ENCODE peak calls at places on chromosomes 13 and 19, in six cellular contexts. One of them, this sample, is unnamed.

GRCh38 chr13:109747524-109747923 is 38.9 kb downstream of the IRS2 start:
- DNase-seq in PC-3: peak; percentile 14
- DNase-seq in hepatocyte: no peak
- DNase-seq in heart left ventricle: no peak
- DNase-seq in lower lobe of right lung: no peak
- DNase-seq in naive thymus-derived CD4-positive, alpha-beta T cell: no peak
- DNase-seq in this sample: no peak

GRCh38 chr13:97117388-97117910 is 104.7 kb upstream of the MBNL2 start:
- DNase-seq in PC-3: no peak
- DNase-seq in hepatocyte: no peak
- DNase-seq in heart left ventricle: no peak
- DNase-seq in lower lobe of right lung: no peak
- DNase-seq in naive thymus-derived CD4-positive, alpha-beta T cell: no peak
- DNase-seq in this sample: no peak

GRCh38 chr19:19615086-19615485 is 3.4 kb downstream of the PBX4 start:
- DNase-seq in PC-3: peak; percentile 80
- DNase-seq in hepatocyte: no peak
- DNase-seq in heart left ventricle: no peak
- DNase-seq in lower lobe of right lung: no peak
- DNase-seq in naive thymus-derived CD4-positive, alpha-beta T cell: no peak
- DNase-seq in this sample: no peak

GRCh38 chr13:95191821-95192220 is 109.4 kb downstream of the ABCC4 start:
- DNase-seq in PC-3: peak; percentile 73
- DNase-seq in hepatocyte: peak; percentile 89
- DNase-seq in heart left ventricle: peak; percentile 89
- DNase-seq in lower lobe of right lung: peak; percentile 83
- DNase-seq in naive thymus-derived CD4-positive, alpha-beta T cell: peak; percentile 30
- DNase-seq in this sample: peak; percentile 88

GRCh38 chr13:67549331-67549730 is 319.2 kb upstream of the PCDH9 start:
- DNase-seq in PC-3: peak; percentile 50
- DNase-seq in hepatocyte: no peak
- DNase-seq in heart left ventricle: no peak
- DNase-seq in lower lobe of right lung: no peak
- DNase-seq in naive thymus-derived CD4-positive, alpha-beta T cell: no peak
- DNase-seq in this sample: no peak

GRCh38 chr13:73945871-73946270 is 188.3 kb downstream of the KLF12 start:
- DNase-seq in PC-3: no peak
- DNase-seq in hepatocyte: no peak
- DNase-seq in heart left ventricle: peak; percentile 59
- DNase-seq in lower lobe of right lung: no peak
- DNase-seq in naive thymus-derived CD4-positive, alpha-beta T cell: no peak
- DNase-seq in this sample: no peak

GRCh38 chr13:19172647-19173030 is 9.0 kb downstream of the TUBA3C start:
- DNase-seq in PC-3: no peak
- DNase-seq in hepatocyte: no peak
- DNase-seq in heart left ventricle: no peak
- DNase-seq in lower lobe of right lung: no peak
- DNase-seq in naive thymus-derived CD4-positive, alpha-beta T cell: no peak
- DNase-seq in this sample: no peak

GRCh38 chr13:73995752-73996151 is 138.5 kb downstream of the KLF12 start:
- DNase-seq in PC-3: no peak
- DNase-seq in hepatocyte: no peak
- DNase-seq in heart left ventricle: no peak
- DNase-seq in lower lobe of right lung: no peak
- DNase-seq in naive thymus-derived CD4-positive, alpha-beta T cell: no peak
- DNase-seq in this sample: no peak

GRCh38 chr13:97113231-97114001 is 108.7 kb upstream of the MBNL2 start:
- DNase-seq in PC-3: no peak
- DNase-seq in hepatocyte: peak; percentile 63
- DNase-seq in heart left ventricle: no peak
- DNase-seq in lower lobe of right lung: no peak
- DNase-seq in naive thymus-derived CD4-positive, alpha-beta T cell: no peak
- DNase-seq in this sample: no peak

GRCh38 chr19:12664406-12665280 is 1.9 kb downstream of the MAN2B1 start:
- DNase-seq in PC-3: no peak
- DNase-seq in hepatocyte: no peak
- DNase-seq in heart left ventricle: no peak
- DNase-seq in lower lobe of right lung: no peak
- DNase-seq in naive thymus-derived CD4-positive, alpha-beta T cell: no peak
- DNase-seq in this sample: no peak

GRCh38 chr19:444677-445210 is 16.1 kb downstream of the SHC2 start:
- DNase-seq in PC-3: no peak
- DNase-seq in hepatocyte: no peak
- DNase-seq in heart left ventricle: no peak
- DNase-seq in lower lobe of right lung: no peak
- DNase-seq in naive thymus-derived CD4-positive, alpha-beta T cell: no peak
- DNase-seq in this sample: no peak

GRCh38 chr19:482186-483041 is 13.9 kb upstream of the MADCAM1 start:
- DNase-seq in PC-3: no peak
- DNase-seq in hepatocyte: no peak
- DNase-seq in heart left ventricle: no peak
- DNase-seq in lower lobe of right lung: no peak
- DNase-seq in naive thymus-derived CD4-positive, alpha-beta T cell: no peak
- DNase-seq in this sample: no peak

GRCh38 chr19:4241824-4242430 is 5.0 kb upstream of the YJU2 start:
- DNase-seq in PC-3: no peak
- DNase-seq in hepatocyte: no peak
- DNase-seq in heart left ventricle: no peak
- DNase-seq in lower lobe of right lung: no peak
- DNase-seq in naive thymus-derived CD4-positive, alpha-beta T cell: no peak
- DNase-seq in this sample: no peak

GRCh38 chr13:51333421-51333820 is 6.1 kb upstream of the SERPINE3 start:
- DNase-seq in PC-3: no peak
- DNase-seq in hepatocyte: no peak
- DNase-seq in heart left ventricle: no peak
- DNase-seq in lower lobe of right lung: no peak
- DNase-seq in naive thymus-derived CD4-positive, alpha-beta T cell: no peak
- DNase-seq in this sample: no peak

GRCh38 chr13:31814523-31814922 is 75.2 kb downstream of the RXFP2 start:
- DNase-seq in PC-3: no peak
- DNase-seq in hepatocyte: no peak
- DNase-seq in heart left ventricle: no peak
- DNase-seq in lower lobe of right lung: no peak
- DNase-seq in naive thymus-derived CD4-positive, alpha-beta T cell: no peak
- DNase-seq in this sample: no peak

GRCh38 chr13:88704600-88705275 is 1033.6 kb downstream of the SLITRK5 start:
- DNase-seq in PC-3: no peak
- DNase-seq in hepatocyte: peak; percentile 10
- DNase-seq in heart left ventricle: no peak
- DNase-seq in lower lobe of right lung: no peak
- DNase-seq in naive thymus-derived CD4-positive, alpha-beta T cell: no peak
- DNase-seq in this sample: no peak

GRCh38 chr13:63025741-63026140 is 1610.1 kb upstream of the PCDH20 start:
- DNase-seq in PC-3: no peak
- DNase-seq in hepatocyte: no peak
- DNase-seq in heart left ventricle: no peak
- DNase-seq in lower lobe of right lung: no peak
- DNase-seq in naive thymus-derived CD4-positive, alpha-beta T cell: no peak
- DNase-seq in this sample: no peak

GRCh38 chr19:5504115-5504514 is 48.9 kb downstream of the ZNRF4 start:
- DNase-seq in PC-3: peak; percentile 29
- DNase-seq in hepatocyte: no peak
- DNase-seq in heart left ventricle: peak; percentile 3
- DNase-seq in lower lobe of right lung: no peak
- DNase-seq in naive thymus-derived CD4-positive, alpha-beta T cell: no peak
- DNase-seq in this sample: no peak

GRCh38 chr19:38003427-38004099 is 96.6 kb downstream of the SIPA1L3 start:
- DNase-seq in PC-3: peak; percentile 94
- DNase-seq in hepatocyte: peak; percentile 78
- DNase-seq in heart left ventricle: peak; percentile 81
- DNase-seq in lower lobe of right lung: peak; percentile 80
- DNase-seq in naive thymus-derived CD4-positive, alpha-beta T cell: no peak
- DNase-seq in this sample: peak; percentile 73

GRCh38 chr13:88717946-88718345 is 1046.8 kb downstream of the SLITRK5 start:
- DNase-seq in PC-3: no peak
- DNase-seq in hepatocyte: no peak
- DNase-seq in heart left ventricle: no peak
- DNase-seq in lower lobe of right lung: no peak
- DNase-seq in naive thymus-derived CD4-positive, alpha-beta T cell: no peak
- DNase-seq in this sample: no peak

GRCh38 chr19:35119578-35119977 is 4.0 kb downstream of the FXYD3 start:
- DNase-seq in PC-3: no peak
- DNase-seq in hepatocyte: no peak
- DNase-seq in heart left ventricle: no peak
- DNase-seq in lower lobe of right lung: no peak
- DNase-seq in naive thymus-derived CD4-positive, alpha-beta T cell: no peak
- DNase-seq in this sample: no peak

GRCh38 chr19:35122687-35123551 is 7.3 kb downstream of the FXYD3 start:
- DNase-seq in PC-3: no peak
- DNase-seq in hepatocyte: no peak
- DNase-seq in heart left ventricle: no peak
- DNase-seq in lower lobe of right lung: no peak
- DNase-seq in naive thymus-derived CD4-positive, alpha-beta T cell: no peak
- DNase-seq in this sample: no peak

GRCh38 chr19:35119091-35119490 is 3.5 kb downstream of the FXYD3 start:
- DNase-seq in PC-3: no peak
- DNase-seq in hepatocyte: no peak
- DNase-seq in heart left ventricle: no peak
- DNase-seq in lower lobe of right lung: no peak
- DNase-seq in naive thymus-derived CD4-positive, alpha-beta T cell: no peak
- DNase-seq in this sample: no peak

GRCh38 chr19:35120492-35120891 is 4.9 kb downstream of the FXYD3 start:
- DNase-seq in PC-3: peak; percentile 88
- DNase-seq in hepatocyte: no peak
- DNase-seq in heart left ventricle: no peak
- DNase-seq in lower lobe of right lung: no peak
- DNase-seq in naive thymus-derived CD4-positive, alpha-beta T cell: no peak
- DNase-seq in this sample: no peak

DNA sequence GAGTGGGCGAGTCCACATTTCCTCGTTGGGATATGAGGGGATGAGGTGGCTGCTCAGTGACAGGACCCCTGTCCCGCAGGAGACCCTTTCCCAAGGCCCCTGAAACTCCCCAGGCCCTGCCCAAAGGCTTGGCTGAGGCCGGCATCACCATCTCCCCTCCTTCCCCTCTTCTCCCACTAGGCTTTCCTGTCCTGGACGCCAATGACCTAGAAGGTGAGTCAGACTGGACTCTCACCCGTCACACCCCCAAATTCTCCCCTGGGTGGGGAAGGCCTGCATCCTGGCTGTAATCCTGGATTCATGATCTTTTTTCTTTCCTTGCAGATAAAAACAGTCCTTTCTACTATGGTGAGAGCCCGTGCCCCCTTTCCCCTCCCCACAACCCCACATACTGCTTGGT is 5.3 kb downstream of the FXYD3 start:
- DNase-seq in PC-3: peak; percentile 59
- DNase-seq in hepatocyte: no peak
- DNase-seq in heart left ventricle: no peak
- DNase-seq in lower lobe of right lung: no peak
- DNase-seq in naive thymus-derived CD4-positive, alpha-beta T cell: no peak
- DNase-seq in this sample: no peak
- H3K4me1 ChIP-seq in PC-3: peaks cover 71% of the 10 kb centered on the region
- H3K4me1 ChIP-seq in hepatocyte: peaks cover 18% of the 10 kb centered on the region
- H3K4me1 ChIP-seq in heart left ventricle: no peaks in the 10 kb centered on the region
- H3K4me1 ChIP-seq in lower lobe of right lung: peaks cover 22% of the 10 kb centered on the region
- H3K4me1 ChIP-seq in naive thymus-derived CD4-positive, alpha-beta T cell: peaks cover 3% of the 10 kb centered on the region
- H3K4me1 ChIP-seq in this sample: peaks cover 32% of the 10 kb centered on the region

DNA sequence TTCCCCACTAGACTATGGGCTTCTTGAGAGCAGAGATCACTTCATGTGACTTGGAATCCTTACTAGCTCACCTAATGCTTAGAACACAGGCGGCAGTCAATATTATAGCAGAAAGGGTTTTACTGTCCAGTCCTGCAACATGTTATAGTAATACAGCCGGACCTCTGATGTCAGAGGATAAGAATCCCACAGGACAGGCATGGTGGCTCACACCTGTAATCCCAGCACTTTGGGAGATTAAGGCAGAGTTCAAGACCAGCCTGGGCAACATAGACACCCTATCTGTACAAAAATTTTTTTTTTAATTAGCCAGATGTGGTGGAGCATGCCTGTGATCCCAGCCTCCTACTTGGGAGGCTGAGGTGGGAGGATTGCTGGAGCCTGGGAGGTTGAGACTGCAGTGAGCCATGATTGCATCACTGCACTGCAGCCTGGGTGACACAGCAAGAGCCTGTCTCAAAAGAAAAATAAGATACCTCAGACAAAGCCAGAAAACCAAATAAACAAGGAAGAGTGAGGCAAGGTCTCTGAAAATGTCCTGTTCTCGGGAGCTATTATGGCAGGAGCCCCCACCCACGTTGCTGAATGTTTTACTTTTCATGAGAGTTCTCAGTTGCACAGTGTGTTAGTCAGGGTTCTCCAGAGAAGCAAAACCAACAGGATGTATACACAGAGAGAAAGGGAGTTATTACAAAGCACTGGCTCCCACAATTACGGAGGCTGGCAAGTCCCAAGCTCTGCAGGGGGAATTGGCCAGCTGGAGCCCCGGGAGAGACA is 100.8 kb downstream of the UBL3 start:
- DNase-seq in PC-3: no peak
- DNase-seq in hepatocyte: no peak
- DNase-seq in heart left ventricle: no peak
- DNase-seq in lower lobe of right lung: no peak
- DNase-seq in naive thymus-derived CD4-positive, alpha-beta T cell: no peak
- DNase-seq in this sample: no peak
- H3K27ac ChIP-seq in PC-3: no peak overlapping the region
- H3K27ac ChIP-seq in hepatocyte: no peak overlapping the region
- H3K27ac ChIP-seq in heart left ventricle: no peak overlapping the region
- H3K27ac ChIP-seq in lower lobe of right lung: no peak overlapping the region
- H3K27ac ChIP-seq in naive thymus-derived CD4-positive, alpha-beta T cell: no peak overlapping the region
- H3K27ac ChIP-seq in this sample: no peak overlapping the region

DNA sequence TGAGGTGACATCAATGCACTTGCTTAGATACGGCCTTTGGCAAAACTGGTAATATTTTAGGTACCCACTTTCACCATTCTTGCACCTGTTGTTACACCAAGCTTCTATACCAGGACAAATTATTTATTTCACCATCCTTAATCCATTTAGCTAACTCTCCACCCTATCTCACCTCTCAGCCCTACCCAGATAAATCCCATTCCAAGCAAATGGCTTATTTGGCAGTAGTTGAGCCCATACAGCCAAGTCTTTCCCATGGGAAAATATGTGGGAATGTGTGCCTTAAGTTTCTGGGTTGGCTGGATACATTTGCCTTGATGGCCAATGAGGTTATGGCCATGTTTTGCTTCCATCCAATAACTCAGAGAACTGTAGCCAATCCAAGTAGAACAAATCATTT is 551.9 kb downstream of the GPC6 start:
- DNase-seq in PC-3: no peak
- DNase-seq in hepatocyte: no peak
- DNase-seq in heart left ventricle: no peak
- DNase-seq in lower lobe of right lung: no peak
- DNase-seq in naive thymus-derived CD4-positive, alpha-beta T cell: no peak
- DNase-seq in this sample: no peak
- H3K27me3 ChIP-seq in PC-3: no peaks in the 10 kb centered on the region
- H3K27me3 ChIP-seq in hepatocyte: no peaks in the 10 kb centered on the region
- H3K27me3 ChIP-seq in heart left ventricle: no peaks in the 10 kb centered on the region
- H3K27me3 ChIP-seq in lower lobe of right lung: no peaks in the 10 kb centered on the region
- H3K27me3 ChIP-seq in naive thymus-derived CD4-positive, alpha-beta T cell: no peaks in the 10 kb centered on the region
- H3K27me3 ChIP-seq in this sample: no peaks in the 10 kb centered on the region

DNA sequence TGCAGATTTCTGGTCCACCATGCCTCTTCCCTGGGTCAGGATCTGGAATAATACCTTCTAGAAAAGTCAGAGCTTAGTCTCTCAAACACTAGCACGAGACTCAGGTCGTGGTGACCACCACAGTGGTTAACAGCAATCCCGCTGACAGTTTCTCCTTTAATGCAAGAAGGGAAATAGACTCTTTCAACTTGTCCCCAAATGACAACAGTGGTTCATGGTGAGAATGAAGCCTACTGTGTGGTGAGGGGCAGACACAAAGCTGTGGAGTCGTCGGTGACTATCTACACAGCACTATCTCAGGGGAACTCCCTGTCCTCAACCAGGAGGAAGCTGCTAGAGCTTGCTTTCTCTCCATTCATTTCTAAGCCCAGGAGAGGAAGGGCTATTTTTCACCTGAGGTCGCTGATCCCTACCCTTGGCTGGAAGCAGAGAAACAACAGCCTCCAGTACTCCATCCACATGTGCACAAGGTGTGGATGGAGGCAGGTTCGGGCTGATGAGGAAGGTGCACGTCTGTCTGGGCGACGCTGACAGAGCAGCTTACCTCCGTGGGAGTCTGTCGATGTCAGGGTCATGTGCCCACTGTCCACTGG is 72.4 kb downstream of the STK24 start:
- DNase-seq in PC-3: no peak
- DNase-seq in hepatocyte: no peak
- DNase-seq in heart left ventricle: no peak
- DNase-seq in lower lobe of right lung: no peak
- DNase-seq in naive thymus-derived CD4-positive, alpha-beta T cell: no peak
- DNase-seq in this sample: peak; percentile 49
- H3K4me1 ChIP-seq in PC-3: peaks cover 25% of the 10 kb centered on the region
- H3K4me1 ChIP-seq in hepatocyte: peaks cover 34% of the 10 kb centered on the region
- H3K4me1 ChIP-seq in heart left ventricle: peaks cover 79% of the 10 kb centered on the region
- H3K4me1 ChIP-seq in lower lobe of right lung: peaks cover 86% of the 10 kb centered on the region
- H3K4me1 ChIP-seq in naive thymus-derived CD4-positive, alpha-beta T cell: peaks cover 30% of the 10 kb centered on the region
- H3K4me1 ChIP-seq in this sample: peaks cover 65% of the 10 kb centered on the region